ENCODE peak calls at places on chromosome 9, in four cellular contexts. One of them, this sample, is unnamed.

GRCh38 chr9:76697110-76697509 is 67.1 kb upstream of the PCA3 start:
- DNase-seq in iris pigment epithelial cell: no peak
- DNase-seq in body of pancreas: no peak
- DNase-seq in B cell: no peak
- DNase-seq in this sample: no peak

GRCh38 chr9:5531251-5531972 is 21.1 kb downstream of the PDCD1LG2 start:
- DNase-seq in iris pigment epithelial cell: no peak
- DNase-seq in body of pancreas: no peak
- DNase-seq in B cell: no peak
- DNase-seq in this sample: no peak

GRCh38 chr9:110284211-110284849 is 28.0 kb upstream of the TXN start:
- DNase-seq in iris pigment epithelial cell: no peak
- DNase-seq in body of pancreas: no peak
- DNase-seq in B cell: no peak
- DNase-seq in this sample: no peak

GRCh38 chr9:105168935-105169334 is 75.5 kb upstream of the SLC44A1 start:
- DNase-seq in iris pigment epithelial cell: peak; percentile 64
- DNase-seq in body of pancreas: no peak
- DNase-seq in B cell: no peak
- DNase-seq in this sample: no peak

GRCh38 chr9:130220351-130220750 is 45.2 kb upstream of the HMCN2 start:
- DNase-seq in iris pigment epithelial cell: peak; percentile 27
- DNase-seq in body of pancreas: no peak
- DNase-seq in B cell: no peak
- DNase-seq in this sample: no peak

GRCh38 chr9:129318121-129319075 is 140.3 kb upstream of the IER5L start:
- DNase-seq in iris pigment epithelial cell: no peak
- DNase-seq in body of pancreas: no peak
- DNase-seq in B cell: no peak
- DNase-seq in this sample: no peak

GRCh38 chr9:130445268-130445983 is 665 bp downstream of the ASS1 start:
- DNase-seq in iris pigment epithelial cell: peak; percentile 49
- DNase-seq in body of pancreas: peak; percentile 58
- DNase-seq in B cell: no peak
- DNase-seq in this sample: no peak

GRCh38 chr9:37969130-37969529 is 65.2 kb upstream of the SLC25A51 start:
- DNase-seq in iris pigment epithelial cell: peak; percentile 81
- DNase-seq in body of pancreas: peak; percentile 96
- DNase-seq in B cell: no peak
- DNase-seq in this sample: no peak

GRCh38 chr9:11194249-11194648 is 581.4 kb upstream of the PTPRD start:
- DNase-seq in iris pigment epithelial cell: no peak
- DNase-seq in body of pancreas: peak; percentile 70
- DNase-seq in B cell: no peak
- DNase-seq in this sample: no peak

GRCh38 chr9:97387936-97388684 is 23.8 kb upstream of the TDRD7 start:
- DNase-seq in iris pigment epithelial cell: no peak
- DNase-seq in body of pancreas: peak; percentile 58
- DNase-seq in B cell: no peak
- DNase-seq in this sample: no peak

GRCh38 chr9:90035471-90035870 is 430.7 kb downstream of the GADD45G start:
- DNase-seq in iris pigment epithelial cell: no peak
- DNase-seq in body of pancreas: no peak
- DNase-seq in B cell: no peak
- DNase-seq in this sample: no peak

GRCh38 chr9:133100518-133101355 is 20.3 kb downstream of the RALGDS start:
- DNase-seq in iris pigment epithelial cell: no peak
- DNase-seq in body of pancreas: peak; percentile 5
- DNase-seq in B cell: no peak
- DNase-seq in this sample: no peak

GRCh38 chr9:77488439-77489126 is 159.5 kb downstream of the GNA14 start:
- DNase-seq in iris pigment epithelial cell: peak; percentile 30
- DNase-seq in body of pancreas: no peak
- DNase-seq in B cell: no peak
- DNase-seq in this sample: no peak

GRCh38 chr9:98045234-98046160 is 11.0 kb upstream of the NANS start:
- DNase-seq in iris pigment epithelial cell: no peak
- DNase-seq in body of pancreas: no peak
- DNase-seq in B cell: peak; percentile 57
- DNase-seq in this sample: no peak

GRCh38 chr9:69058101-69058500 is 22.5 kb downstream of the FXN start:
- DNase-seq in iris pigment epithelial cell: no peak
- DNase-seq in body of pancreas: no peak
- DNase-seq in B cell: no peak
- DNase-seq in this sample: no peak

GRCh38 chr9:111974092-111974681 is 77.6 kb downstream of the UGCG start:
- DNase-seq in iris pigment epithelial cell: peak; percentile 73
- DNase-seq in body of pancreas: peak; percentile 64
- DNase-seq in B cell: no peak
- DNase-seq in this sample: no peak

GRCh38 chr9:81879501-81879916 is 48.7 kb upstream of the SPATA31D4 start:
- DNase-seq in iris pigment epithelial cell: no peak
- DNase-seq in body of pancreas: no peak
- DNase-seq in B cell: no peak
- DNase-seq in this sample: no peak

GRCh38 chr9:113701741-113702422 is 174.2 kb upstream of the ZNF618 start:
- DNase-seq in iris pigment epithelial cell: no peak
- DNase-seq in body of pancreas: no peak
- DNase-seq in B cell: no peak
- DNase-seq in this sample: no peak

GRCh38 chr9:134293576-134294227 is 32.6 kb upstream of the RXRA start:
- DNase-seq in iris pigment epithelial cell: peak; percentile 22
- DNase-seq in body of pancreas: no peak
- DNase-seq in B cell: no peak
- DNase-seq in this sample: no peak

GRCh38 chr9:137657606-137658005 is 38.8 kb downstream of the EHMT1 start:
- DNase-seq in iris pigment epithelial cell: no peak
- DNase-seq in body of pancreas: no peak
- DNase-seq in B cell: no peak
- DNase-seq in this sample: no peak

GRCh38 chr9:114621975-114622609 is 11.0 kb downstream of the TMEM268 start:
- DNase-seq in iris pigment epithelial cell: peak; percentile 51
- DNase-seq in body of pancreas: no peak
- DNase-seq in B cell: no peak
- DNase-seq in this sample: no peak

GRCh38 chr9:112846528-112847488 is 43.9 kb downstream of the SLC46A2 start:
- DNase-seq in iris pigment epithelial cell: no peak
- DNase-seq in body of pancreas: no peak
- DNase-seq in B cell: no peak
- DNase-seq in this sample: no peak

This sample was measured in HS-5.